ENCODE peak calls at places on chromosomes 16 and 17, in five cellular contexts. T is T1000; B is fibroblast of lung; K is activated naive CD8-positive, alpha-beta T cell treated with anti-CD3 and anti-CD28 coated beads, Interleukin-2, amount 50 U/mL, for 24 hours; X is NCI-H345. D is an unnamed sample.
A peak's percentile ranks its signal among the peaks of the same experiment; 100 is the strongest.

GRCh38 chr17:63274156-63274555 is 171.9 kb downstream of the CYB561 start:
- DNase-seq in B (peak; percentile 87), K (no peak), T (no peak), X (no peak), D (no peak)

GRCh38 chr17:67542219-67543114 is 165.4 kb downstream of the PITPNC1 start:
- DNase-seq in T (no peak), B (no peak), X (no peak), K (no peak), D (no peak)

GRCh38 chr17:42618442-42619150 is 9.1 kb downstream of the TUBG1 start:
- DNase-seq in T (no peak), B (peak; percentile 24), X (peak; percentile 20), K (no peak), D (peak; percentile 9)

GRCh38 chr17:78717431-78717980 is 64.6 kb downstream of the CYTH1 start:
- DNase-seq in K (no peak), X (peak; percentile 61), B (peak; percentile 45), T (no peak), D (peak; percentile 41)

GRCh38 chr16:1167276-1168107 is 14.6 kb downstream of the CACNA1H start:
- DNase-seq in B (peak; percentile 87), T (no peak), X (peak; percentile 55), K (no peak), D (no peak)

GRCh38 chr16:73060948-73061495 is 13.1 kb upstream of the ZFHX3 start:
- DNase-seq in B (no peak), X (no peak), T (no peak), K (no peak), D (no peak)

GRCh38 chr16:17369441-17369951 is 101.3 kb downstream of the XYLT1 start:
- DNase-seq in X (no peak), T (no peak), B (no peak), K (peak; percentile 62), D (peak; percentile 76)

GRCh38 chr16:57530104-57530522 is 6.3 kb downstream of the CCDC102A start:
- DNase-seq in X (no peak), B (peak; percentile 76), T (no peak), K (peak; percentile 75), D (peak; percentile 49)

GRCh38 chr16:2776500-2777139 is 460 bp downstream of the ELOB start:
- DNase-seq in B (no peak), K (peak; percentile 41), X (peak; percentile 34), T (no peak), D (no peak)

GRCh38 chr16:72940886-72941285 is 107.0 kb downstream of the ZFHX3 start:
- DNase-seq in T (no peak), K (no peak), B (no peak), X (no peak), D (no peak)

GRCh38 chr16:77874347-77874746 is 86.0 kb downstream of the VAT1L start:
- DNase-seq in K (no peak), X (no peak), T (no peak), B (no peak), D (no peak)

GRCh38 chr16:83187404-83187803 is 560.6 kb downstream of the CDH13 start:
- DNase-seq in X (no peak), B (peak; percentile 81), K (no peak), T (peak; percentile 52), D (peak; percentile 30)

GRCh38 chr16:56344518-56345405 is 80.6 kb downstream of the AMFR start:
- DNase-seq in K (no peak), T (no peak), X (no peak), B (no peak), D (no peak)

GRCh38 chr16:6105115-6105514 is 1007.5 kb upstream of the EEF2KMT start:
- DNase-seq in B (peak; percentile 76), T (no peak), X (no peak), K (no peak), D (no peak)

GRCh38 chr16:85316321-85316919 is 204.1 kb upstream of the CIBAR2 start:
- DNase-seq in T (no peak), B (peak; percentile 41), K (peak; percentile 68), X (peak; percentile 52), D (peak; percentile 49)

GRCh38 chr17:60678118-60678444 is 430 bp downstream of the BCAS3 start:
- DNase-seq in K (no peak), X (peak; percentile 24), T (no peak), B (no peak), D (no peak)

GRCh38 chr17:1966274-1967086 is 58.7 kb downstream of the RTN4RL1 start:
- DNase-seq in T (no peak), K (no peak), X (no peak), B (no peak), D (no peak)

GRCh38 chr17:10968007-10968406 is 130.1 kb upstream of the PIRT start:
- DNase-seq in T (no peak), K (no peak), X (no peak), B (no peak), D (no peak)

GRCh38 chr16:56970934-56971767 is 9.4 kb downstream of the CETP start:
- DNase-seq in K (no peak), T (no peak), B (no peak), X (no peak), D (no peak)

GRCh38 chr17:17824119-17824779 is 12.5 kb downstream of the SREBF1 start:
- DNase-seq in X (peak; percentile 71), B (no peak), K (peak; percentile 62), T (no peak), D (no peak)

GRCh38 chr17:35079547-35079946 is 16.0 kb upstream of the RFFL start:
- DNase-seq in K (no peak), B (no peak), X (no peak), T (no peak), D (no peak)